ENCODE peak calls at places on chromosomes 13 and 19, in nine cellular contexts. C is psoas muscle; Q is endodermal cell; E is Caco-2; R is CD4-positive, CD25-positive, alpha-beta regulatory T cell; V is mesenchymal stem cell; X is lower lobe of right lung; G is heart right ventricle; U is uterus. F is an unnamed sample. For H3K4me1, the result is how much of the 10 kb centered on the place peaks cover.

GRCh38 chr13:101382086-101382485 is 34.2 kb downstream of the NALCN start:
- DNase-seq in C (no peak), Q (peak), E (no peak), R (no peak), V (no peak), X (no peak), G (no peak), U (no peak), F (no peak)

GRCh38 chr19:45890877-45891276 is 4.9 kb upstream of the IRF2BP1 start:
- DNase-seq in C (no peak), Q (no peak), E (no peak), R (no peak), V (no peak), X (no peak), G (no peak), U (no peak), F (no peak)

GRCh38 chr13:29515372-29515771 is 80.1 kb downstream of the SLC7A1 start:
- DNase-seq in C (peak), Q (no peak), E (no peak), R (no peak), V (no peak), X (no peak), G (no peak), U (no peak), F (no peak)

GRCh38 chr13:45879666-45880065 is 28.1 kb upstream of the SIAH3 start:
- DNase-seq in C (peak), Q (peak), E (peak), R (no peak), V (peak), X (no peak), G (peak), U (peak), F (no peak)

GRCh38 chr13:101205408-101205807 is 210.9 kb downstream of the NALCN start:
- DNase-seq in C (no peak), Q (no peak), E (no peak), R (no peak), V (no peak), X (no peak), G (no peak), U (no peak), F (no peak)

GRCh38 chr19:45879055-45879454 is 6.9 kb downstream of the IRF2BP1 start:
- DNase-seq in C (no peak), Q (no peak), E (no peak), R (no peak), V (no peak), X (no peak), G (no peak), U (no peak), F (no peak)

GRCh38 chr13:97279913-97280312 is 57.8 kb downstream of the MBNL2 start:
- DNase-seq in C (no peak), Q (no peak), E (no peak), R (no peak), V (peak), X (no peak), G (no peak), U (no peak), F (no peak)

GRCh38 chr19:57248646-57249045 is 8.2 kb downstream of the ZNF805 start:
- DNase-seq in C (no peak), Q (peak), E (no peak), R (no peak), V (no peak), X (no peak), G (no peak), U (no peak), F (peak)

GRCh38 chr19:44570984-44571684 is 41.7 kb upstream of the CEACAM20 start:
- DNase-seq in C (no peak), Q (peak), E (peak), R (no peak), V (peak), X (no peak), G (peak), U (no peak), F (no peak)

GRCh38 chr19:33063356-33064116 is 1.2 kb downstream of the RHPN2 start:
- DNase-seq in C (no peak), Q (peak), E (peak), R (no peak), V (peak), X (peak), G (peak), U (peak), F (no peak)

GRCh38 chr13:112210401-112210800 is 143.5 kb downstream of the SOX1 start:
- DNase-seq in C (no peak), Q (peak), E (no peak), R (no peak), V (no peak), X (no peak), G (no peak), U (no peak), F (no peak)

GRCh38 chr13:112071902-112072530 is 5.1 kb downstream of the SOX1 start:
- DNase-seq in C (no peak), Q (no peak), E (no peak), R (no peak), V (no peak), X (no peak), G (no peak), U (no peak), F (no peak)

GRCh38 chr19:28686741-28687140 is 526.2 kb downstream of the UQCRFS1 start:
- DNase-seq in C (no peak), Q (no peak), E (no peak), R (no peak), V (no peak), X (no peak), G (no peak), U (no peak), F (no peak)

GRCh38 chr19:1076951-1077350 is 10.0 kb downstream of the ARHGAP45 start:
- DNase-seq in C (peak), Q (no peak), E (no peak), R (peak), V (no peak), X (peak), G (peak), U (no peak), F (no peak)

GRCh38 chr19:46614114-46614701 is 10.7 kb downstream of the PTGIR start:
- DNase-seq in C (peak), Q (peak), E (peak), R (peak), V (peak), X (peak), G (peak), U (peak), F (peak)

DNA sequence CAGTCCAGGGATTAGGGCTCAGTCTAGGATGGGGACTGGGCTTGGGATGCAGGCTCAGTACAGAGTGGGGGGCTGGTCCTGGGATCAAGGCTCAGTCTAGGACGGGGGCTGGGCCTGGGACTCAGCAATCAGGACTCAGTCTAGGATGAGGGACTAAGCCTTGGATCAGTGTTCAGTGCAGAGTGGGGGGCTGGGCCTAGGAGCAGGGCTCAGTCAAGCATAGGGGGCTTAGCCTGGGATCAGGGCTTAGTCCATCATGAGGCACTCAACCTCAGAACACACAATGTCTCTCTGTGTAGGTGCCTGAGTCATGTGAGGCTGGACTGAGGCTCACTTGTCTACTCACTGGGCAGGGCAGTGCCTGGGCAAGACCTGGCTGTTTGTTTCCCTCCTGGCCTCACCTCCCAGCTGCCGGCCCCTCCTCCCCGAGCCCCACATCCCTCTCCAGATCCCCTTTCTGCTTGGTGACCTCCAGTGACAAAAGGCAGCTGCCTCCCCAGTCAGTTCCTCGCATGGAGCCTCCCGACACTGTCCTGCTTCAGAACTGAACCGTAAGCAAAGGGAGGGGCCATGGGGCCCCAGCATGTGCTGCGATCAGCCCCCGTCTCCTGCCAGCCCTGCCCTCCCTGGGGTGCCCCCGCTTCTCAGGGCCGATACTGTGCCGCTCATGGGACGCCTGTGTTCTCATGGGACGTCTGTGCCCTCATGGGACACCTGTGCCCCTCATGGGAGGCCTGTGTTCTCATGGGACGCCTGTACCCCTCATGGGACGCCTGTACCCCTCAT is 6.5 kb upstream of the S1PR4 start:
- DNase-seq in C (no peak), Q (peak), E (no peak), R (no peak), V (no peak), X (no peak), G (no peak), U (no peak), F (no peak)
- H3K4me1 ChIP-seq in C (under half), Q (under half), E (under half), R (under half), V (under half), X (under half), G (under half), U (under half), F (under half)

GRCh38 chr19:4976412-4977298 is 7.7 kb downstream of the KDM4B start:
- DNase-seq in C (peak), Q (peak), E (peak), R (no peak), V (peak), X (peak), G (peak), U (peak), F (peak)
- H3K4me1 ChIP-seq in C (half or more), Q (under half), E (under half), R (under half), V (half or more), X (half or more), G (under half), U (under half), F (half or more)

GRCh38 chr19:13814550-13814949 is 19.3 kb downstream of the ZSWIM4 start:
- DNase-seq in C (no peak), Q (peak), E (no peak), R (no peak), V (no peak), X (no peak), G (no peak), U (no peak), F (no peak)

GRCh38 chr19:13813147-13813546 is 17.9 kb downstream of the ZSWIM4 start:
- DNase-seq in C (no peak), Q (peak), E (no peak), R (no peak), V (no peak), X (no peak), G (no peak), U (no peak), F (no peak)

GRCh38 chr19:13817018-13817614 is 21.9 kb downstream of the ZSWIM4 start:
- DNase-seq in C (no peak), Q (peak), E (peak), R (no peak), V (peak), X (peak), G (no peak), U (no peak), F (no peak)

GRCh38 chr19:13808856-13809255 is 13.6 kb downstream of the ZSWIM4 start:
- DNase-seq in C (no peak), Q (peak), E (no peak), R (no peak), V (no peak), X (no peak), G (no peak), U (no peak), F (no peak)

DNA sequence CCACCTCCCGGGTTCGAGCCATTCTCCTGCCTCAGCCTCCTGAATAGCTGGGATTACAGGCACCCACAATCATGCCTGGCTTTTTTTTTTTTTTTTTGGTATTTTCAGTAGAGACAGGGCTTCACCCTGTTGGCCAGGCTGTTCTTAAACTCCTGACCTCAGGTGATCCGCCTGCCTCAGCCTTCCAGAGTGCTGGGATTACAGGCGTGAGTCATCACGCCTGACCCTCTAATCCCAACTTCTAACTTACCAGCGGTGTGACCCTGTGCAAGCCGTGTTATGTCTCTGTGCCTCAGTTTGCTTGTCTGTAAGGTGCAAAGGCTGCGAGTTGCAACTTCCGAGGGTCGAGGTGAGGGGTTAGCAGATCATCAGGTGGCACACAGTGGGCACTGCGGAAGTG is 17.3 kb downstream of the ZSWIM4 start:
- DNase-seq in C (no peak), Q (peak), E (no peak), R (no peak), V (no peak), X (no peak), G (no peak), U (no peak), F (no peak)
- H3K4me1 ChIP-seq in C (under half), Q (under half), E (under half), R (under half), V (under half), X (under half), G (under half), U (under half), F (under half)

GRCh38 chr13:110408286-110408685 is 101.2 kb downstream of the COL4A2 start:
- DNase-seq in C (no peak), Q (no peak), E (no peak), R (no peak), V (peak), X (no peak), G (no peak), U (no peak), F (no peak)

GRCh38 chr13:110411316-110412105 is 104.4 kb downstream of the COL4A2 start:
- DNase-seq in C (no peak), Q (no peak), E (no peak), R (no peak), V (peak), X (no peak), G (no peak), U (no peak), F (no peak)

GRCh38 chr13:110410906-110411305 is 103.8 kb downstream of the COL4A2 start:
- DNase-seq in C (no peak), Q (peak), E (no peak), R (no peak), V (peak), X (no peak), G (peak), U (no peak), F (no peak)

GRCh38 chr13:110409581-110409992 is 102.5 kb downstream of the COL4A2 start:
- DNase-seq in C (no peak), Q (no peak), E (no peak), R (no peak), V (peak), X (no peak), G (peak), U (no peak), F (no peak)

GRCh38 chr13:110410000-110410399 is 102.9 kb downstream of the COL4A2 start:
- DNase-seq in C (no peak), Q (no peak), E (no peak), R (no peak), V (peak), X (no peak), G (no peak), U (no peak), F (no peak)
- H3K4me1 ChIP-seq in C (under half), Q (under half), E (under half), R (under half), V (half or more), X (half or more), G (half or more), U (under half), F (half or more)

GRCh38 chr13:22130254-22130653 is 459.4 kb downstream of the FGF9 start:
- DNase-seq in C (no peak), Q (no peak), E (no peak), R (no peak), V (no peak), X (no peak), G (no peak), U (no peak), F (no peak)

GRCh38 chr13:22137361-22138050 is 466.6 kb downstream of the FGF9 start:
- DNase-seq in C (no peak), Q (no peak), E (no peak), R (no peak), V (no peak), X (no peak), G (no peak), U (no peak), F (no peak)

GRCh38 chr13:22135446-22135845 is 464.6 kb downstream of the FGF9 start:
- DNase-seq in C (no peak), Q (no peak), E (peak), R (no peak), V (no peak), X (no peak), G (no peak), U (no peak), F (no peak)

GRCh38 chr13:22138947-22139346 is 468.1 kb downstream of the FGF9 start:
- DNase-seq in C (no peak), Q (no peak), E (no peak), R (no peak), V (no peak), X (no peak), G (no peak), U (no peak), F (no peak)

GRCh38 chr13:22134261-22134660 is 463.4 kb downstream of the FGF9 start:
- DNase-seq in C (no peak), Q (no peak), E (no peak), R (no peak), V (no peak), X (no peak), G (no peak), U (no peak), F (no peak)
- H3K4me1 ChIP-seq in C (under half), Q (under half), E (under half), R (under half), V (under half), X (under half), G (under half), U (under half), F (under half)

DNA sequence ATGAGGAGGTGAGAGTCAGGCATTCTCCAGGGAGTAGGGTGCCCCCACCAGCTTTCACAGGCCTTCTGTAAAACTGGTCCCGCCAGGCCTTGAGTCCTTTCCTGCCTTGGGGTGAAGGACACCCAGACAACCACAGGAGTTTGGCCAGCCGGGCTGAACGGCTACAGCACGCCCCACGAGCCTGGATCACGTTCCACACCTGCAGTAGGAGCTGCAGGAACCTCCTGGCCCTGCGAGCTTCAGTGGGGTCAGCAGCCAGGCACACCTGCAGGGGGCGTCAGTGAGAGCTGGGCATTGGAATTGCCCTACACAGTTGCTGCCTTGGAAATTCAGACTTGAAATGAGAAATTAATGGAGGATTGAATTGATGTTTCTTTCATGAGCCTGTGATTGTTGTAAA is 45.7 kb downstream of the COL4A2 start:
- DNase-seq in C (no peak), Q (peak), E (no peak), R (no peak), V (no peak), X (no peak), G (no peak), U (no peak), F (no peak)
- H3K4me1 ChIP-seq in C (under half), Q (under half), E (under half), R (under half), V (under half), X (under half), G (half or more), U (under half), F (half or more)

GRCh38 chr13:51589793-51590192 is 5.5 kb downstream of the WDFY2 start:
- DNase-seq in C (no peak), Q (no peak), E (no peak), R (no peak), V (peak), X (no peak), G (no peak), U (no peak), F (no peak)
- H3K4me1 ChIP-seq in C (under half), Q (under half), E (under half), R (under half), V (under half), X (under half), G (under half), U (under half), F (under half)

F was measured in esophagus muscularis mucosa.